ENCODE peak calls at places on chromosomes 11 and 22, in seven cellular contexts. S is brain microvascular endothelial cell, J is ovary, H is OCI-LY7, I is body of pancreas, N is A549, K is adrenal gland. G is an unnamed sample.

GRCh38 chr11:2828585-2829330 is 56.8 kb downstream of the CDKN1C start:
- DNase-seq in K (no peak), S (no peak), N (no peak), J (no peak), I (no peak), H (no peak), G (peak; percentile 27)

GRCh38 chr11:18641677-18642076 is 7.5 kb upstream of the SPTY2D1 start:
- DNase-seq in I (no peak), K (no peak), N (no peak), S (no peak), J (no peak), H (no peak), G (no peak)

GRCh38 chr11:1740786-1741530 is 9.4 kb downstream of the IFITM10 start:
- DNase-seq in J (no peak), K (no peak), H (no peak), S (no peak), N (no peak), I (peak; percentile 9), G (peak; percentile 15)

GRCh38 chr11:74417860-74418508 is 19.8 kb upstream of the PGM2L1 start:
- DNase-seq in S (peak; percentile 28), I (no peak), K (no peak), H (no peak), N (peak; percentile 3), J (no peak), G (no peak)

GRCh38 chr11:128895505-128895904 is 4.3 kb downstream of the KCNJ5 start:
- DNase-seq in S (no peak), N (no peak), J (no peak), K (no peak), H (no peak), I (no peak), G (no peak)

GRCh38 chr11:87097582-87097981 is 59.8 kb downstream of the TMEM135 start:
- DNase-seq in S (peak; percentile 22), N (peak; percentile 63), K (peak; percentile 64), J (no peak), I (peak; percentile 55), H (peak; percentile 51), G (no peak)

GRCh38 chr11:113814181-113814580 is 34.6 kb downstream of the CLDN25 start:
- DNase-seq in N (no peak), J (no peak), H (no peak), S (no peak), I (no peak), K (no peak), G (no peak)

GRCh38 chr11:27718346-27718852 is 18.1 kb upstream of the BDNF start:
- DNase-seq in H (no peak), N (peak; percentile 93), K (peak; percentile 43), J (no peak), S (peak; percentile 84), I (no peak), G (no peak)

GRCh38 chr11:73969991-73970800 is 12.4 kb downstream of the UCP2 start:
- DNase-seq in S (no peak), I (no peak), H (peak; percentile 50), N (no peak), K (no peak), J (no peak), G (peak; percentile 35)

GRCh38 chr11:111633756-111634362 is 31.6 kb downstream of the SIK2 start:
- DNase-seq in J (no peak), I (no peak), K (no peak), H (no peak), S (peak; percentile 9), N (no peak), G (no peak)

GRCh38 chr11:64014361-64014760 is 21.4 kb upstream of the FLRT1 start:
- DNase-seq in S (no peak), I (no peak), N (no peak), H (no peak), J (no peak), K (no peak), G (no peak)

GRCh38 chr22:23675502-23676415 is 15.1 kb upstream of the RGL4 start:
- DNase-seq in S (no peak), H (peak; percentile 15), J (no peak), N (no peak), K (peak; percentile 79), I (peak; percentile 68), G (no peak)

GRCh38 chr11:32893091-32893946 is 708 bp downstream of the QSER1 start:
- DNase-seq in J (peak; percentile 79), N (peak; percentile 65), S (peak; percentile 24), H (peak; percentile 80), K (peak; percentile 63), I (peak; percentile 53), G (peak; percentile 50)

GRCh38 chr11:28491431-28491830 is 383.2 kb downstream of the METTL15 start:
- DNase-seq in N (no peak), J (no peak), S (no peak), H (no peak), K (no peak), I (no peak), G (no peak)

GRCh38 chr11:67561971-67562560 is 21.5 kb upstream of the GSTP1 start:
- DNase-seq in I (no peak), S (no peak), J (no peak), H (no peak), K (no peak), N (peak; percentile 56), G (no peak)

GRCh38 chr11:67564230-67564629 is 19.4 kb upstream of the GSTP1 start:
- DNase-seq in N (no peak), J (no peak), I (no peak), S (no peak), K (no peak), H (no peak), G (no peak)

GRCh38 chr11:67562951-67563350 is 20.7 kb upstream of the GSTP1 start:
- DNase-seq in I (no peak), K (no peak), S (no peak), J (no peak), H (no peak), N (no peak), G (no peak)

GRCh38 chr11:67558084-67558772 is 25.4 kb upstream of the GSTP1 start:
- DNase-seq in I (no peak), K (no peak), H (no peak), N (no peak), S (peak; percentile 38), J (no peak), G (no peak)

DNA sequence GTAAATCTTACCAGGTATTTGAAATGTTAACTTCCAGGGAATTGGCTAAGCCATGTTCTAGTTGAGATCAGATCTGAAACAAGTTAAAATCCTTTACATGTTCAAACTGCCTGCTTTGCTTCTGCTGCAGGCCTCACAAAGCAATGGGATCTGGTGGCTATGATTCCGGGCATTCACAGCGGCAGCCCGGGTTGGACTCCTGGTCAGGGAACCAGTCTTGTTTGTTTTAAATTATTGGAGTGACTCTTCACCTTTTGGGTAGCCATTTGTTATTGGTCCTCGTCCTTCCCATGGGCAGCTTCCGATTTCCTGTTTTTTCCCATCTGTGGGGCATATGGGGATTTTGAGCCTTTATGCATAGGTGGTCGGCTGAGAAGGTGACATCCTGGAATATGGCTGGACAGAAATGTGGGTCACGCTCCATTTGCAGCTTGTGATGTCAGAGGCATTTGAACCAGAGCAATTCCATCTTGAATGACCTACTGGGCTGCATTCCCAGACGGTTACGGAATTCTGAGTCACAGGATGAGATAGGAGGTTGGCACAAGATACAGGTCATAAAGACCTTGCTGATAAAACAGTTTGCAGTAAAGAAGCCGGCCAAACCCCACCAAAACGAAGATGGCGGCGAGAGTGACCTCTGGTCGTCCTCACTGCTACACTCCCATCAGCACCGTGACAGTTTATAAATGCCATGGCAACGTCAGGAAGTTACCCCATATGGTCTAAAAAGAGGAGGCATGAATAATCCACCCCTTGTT is 20.1 kb upstream of the GSTP1 start:
- DNase-seq in H (no peak), S (peak; percentile 95), I (peak; percentile 61), K (peak; percentile 95), N (peak; percentile 94), J (peak; percentile 60), G (peak; percentile 78)
- H3K27ac ChIP-seq in H (no peak overlapping the region), S (peak overlapping the region; percentile 88), I (no peak overlapping the region), K (peak overlapping the region; percentile 77), N (peak overlapping the region; percentile 77), J (no peak overlapping the region), G (peak overlapping the region; percentile 67)

GRCh38 chr11:68373810-68374501 is 61.6 kb downstream of the LRP5 start:
- DNase-seq in I (peak; percentile 40), S (no peak), N (no peak), J (no peak), K (peak; percentile 71), H (no peak), G (peak; percentile 53)

GRCh38 chr11:68374531-68374930 is 62.1 kb downstream of the LRP5 start:
- DNase-seq in K (no peak), I (no peak), S (no peak), H (no peak), J (no peak), N (no peak), G (no peak)

GRCh38 chr11:68372114-68372513 is 59.7 kb downstream of the LRP5 start:
- DNase-seq in J (no peak), N (no peak), I (no peak), K (peak; percentile 49), H (no peak), S (no peak), G (no peak)

GRCh38 chr11:68372625-68373024 is 60.2 kb downstream of the LRP5 start:
- DNase-seq in H (no peak), S (no peak), I (no peak), K (no peak), J (peak; percentile 59), N (no peak), G (no peak)

DNA sequence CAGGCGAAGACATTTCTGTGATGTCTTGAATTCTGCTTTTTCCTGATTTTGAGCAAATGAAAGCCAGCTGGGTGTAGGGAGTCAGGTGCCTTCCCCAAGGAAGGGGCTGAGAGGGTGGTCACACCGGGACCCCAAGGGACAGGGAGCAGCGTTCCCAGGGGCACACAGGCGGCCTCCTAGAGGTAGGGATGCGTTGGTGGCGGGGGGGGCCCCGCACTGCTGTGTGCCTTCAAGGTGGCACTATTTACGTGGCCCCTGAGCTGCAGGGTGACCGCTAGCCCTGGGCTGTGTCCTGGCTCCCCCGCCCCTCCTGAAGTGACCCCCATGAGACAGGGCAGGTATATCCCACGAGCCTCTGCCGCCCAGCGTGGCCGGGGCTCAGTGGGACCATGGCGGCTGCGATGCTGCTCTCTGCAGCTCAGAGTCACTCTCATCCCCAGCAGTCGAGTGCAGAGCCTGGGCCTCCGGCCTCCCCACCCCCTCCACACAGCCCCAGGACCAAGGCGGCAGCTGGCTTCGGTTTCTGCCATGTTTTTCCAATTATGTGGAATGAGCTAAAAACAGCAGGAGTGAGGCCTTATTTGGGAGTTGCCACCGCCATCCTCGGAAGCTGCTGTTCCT is 60.9 kb downstream of the LRP5 start:
- DNase-seq in N (no peak), K (no peak), S (no peak), I (no peak), H (no peak), J (peak; percentile 68), G (no peak)
- H3K27ac ChIP-seq in N (no peak overlapping the region), K (peak overlapping the region; percentile 90), S (no peak overlapping the region), I (peak overlapping the region; percentile 4), H (no peak overlapping the region), J (peak overlapping the region; percentile 82), G (peak overlapping the region; percentile 68)

DNA sequence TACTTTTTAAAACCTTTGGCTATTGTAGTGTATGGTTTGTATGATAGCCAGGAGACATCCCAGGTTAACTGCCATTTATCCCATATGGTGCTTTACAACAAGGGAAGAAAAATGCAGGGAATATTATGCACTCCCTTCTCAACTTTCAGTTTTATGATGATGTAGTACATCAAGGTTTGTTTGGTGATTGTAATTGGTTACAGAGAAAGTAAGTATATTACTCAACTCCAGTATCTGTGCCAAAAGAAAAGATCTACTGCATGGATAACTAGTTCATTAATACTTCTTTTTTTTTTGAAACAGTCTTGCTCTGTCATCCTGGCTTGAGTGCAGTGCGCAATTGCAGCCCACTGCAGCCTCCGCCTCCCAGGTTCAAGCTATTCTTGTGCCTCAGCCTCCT is 65.3 kb downstream of the BCL2L13 start:
- DNase-seq in J (no peak), S (no peak), H (no peak), I (no peak), N (no peak), K (no peak), G (no peak)
- H3K27ac ChIP-seq in J (no peak overlapping the region), S (no peak overlapping the region), H (no peak overlapping the region), I (no peak overlapping the region), N (no peak overlapping the region), K (no peak overlapping the region), G (no peak overlapping the region)

GRCh38 chr22:37139762-37140161 is 10.0 kb downstream of the IL2RB start:
- DNase-seq in I (no peak), J (no peak), N (no peak), K (no peak), S (no peak), H (peak; percentile 33), G (no peak)
- H3K27ac ChIP-seq in I (no peak overlapping the region), J (no peak overlapping the region), N (no peak overlapping the region), K (no peak overlapping the region), S (no peak overlapping the region), H (no peak overlapping the region), G (no peak overlapping the region)